ENCODE peak calls at places on chromosomes 3 and 15, in seven cellular contexts. B is stimulated activated CD8-positive, alpha-beta memory T cell treated with anti-CD3 and anti-CD28 coated beads, Interleukin-4, amount 100 ng/mL, for 24 hours; L is ELF-1; Q is mammary epithelial cell; X is skeletal muscle cell; K is lower lobe of right lung; S is fibroblast of lung. C is an unnamed sample.

GRCh38 chr3:52777959-52778805 is 783 bp downstream of the ITIH1 start:
- DNase-seq in B (no peak), L (no peak), X (no peak), S (no peak), K (peak), Q (no peak), C (no peak)

GRCh38 chr3:101690972-101691371 is 4.5 kb upstream of the RPL24 start:
- DNase-seq in X (no peak), B (no peak), L (no peak), Q (no peak), K (no peak), S (no peak), C (no peak)

GRCh38 chr15:45795487-45796069 is 160.7 kb downstream of the SQOR start:
- DNase-seq in S (peak), K (no peak), L (peak), B (no peak), X (no peak), Q (peak), C (no peak)

GRCh38 chr3:56123487-56123886 is 344.8 kb downstream of the ERC2 start:
- DNase-seq in L (peak), Q (no peak), B (no peak), S (no peak), X (no peak), K (no peak), C (no peak)

GRCh38 chr3:6578526-6578925 is 282.4 kb upstream of the GRM7 start:
- DNase-seq in X (no peak), Q (peak), S (no peak), L (no peak), B (no peak), K (no peak), C (no peak)

GRCh38 chr3:108215876-108216275 is 6.3 kb downstream of the IFT57 start:
- DNase-seq in S (peak), B (no peak), X (no peak), L (no peak), Q (no peak), K (no peak), C (no peak)

GRCh38 chr15:90955911-90956310 is 1.2 kb downstream of the RCCD1 start:
- DNase-seq in L (peak), Q (no peak), S (no peak), K (no peak), B (no peak), X (no peak), C (no peak)

GRCh38 chr15:56734013-56734625 is 810 bp upstream of the ZNF280D start:
- DNase-seq in X (no peak), K (no peak), L (peak), S (no peak), B (no peak), Q (peak), C (no peak)

GRCh38 chr3:64216706-64217105 is 8.6 kb downstream of the PRICKLE2 start:
- DNase-seq in B (no peak), L (peak), Q (peak), K (no peak), S (peak), X (no peak), C (no peak)

GRCh38 chr3:131067983-131068382 is 41.3 kb downstream of the NEK11 start:
- DNase-seq in Q (no peak), X (no peak), S (no peak), B (no peak), K (no peak), L (no peak), C (no peak)

GRCh38 chr3:43914269-43914668 is 223.5 kb downstream of the ABHD5 start:
- DNase-seq in K (no peak), B (no peak), S (no peak), X (no peak), L (no peak), Q (no peak), C (no peak)

GRCh38 chr3:66822059-66823009 is 175.8 kb upstream of the KBTBD8 start:
- DNase-seq in L (peak), Q (peak), X (no peak), K (peak), B (peak), S (peak), C (peak)

GRCh38 chr3:124300416-124300815 is 308.5 kb upstream of the ROPN1 start:
- DNase-seq in B (no peak), K (no peak), S (no peak), Q (no peak), L (no peak), X (no peak), C (no peak)

GRCh38 chr15:41933771-41934170 is 38.6 kb downstream of the EHD4 start:
- DNase-seq in L (no peak), S (no peak), Q (peak), K (no peak), B (no peak), X (no peak), C (no peak)

GRCh38 chr15:69591905-69592508 is 139.4 kb downstream of the RPLP1 start:
- DNase-seq in Q (peak), L (no peak), B (no peak), X (no peak), S (no peak), K (no peak), C (no peak)

GRCh38 chr3:13027154-13027553 is 46.1 kb downstream of the IQSEC1 start:
- DNase-seq in S (no peak), X (no peak), Q (no peak), K (peak), L (peak), B (no peak), C (no peak)

GRCh38 chr3:13874891-13875290 is 5.0 kb downstream of the WNT7A start:
- DNase-seq in Q (no peak), X (no peak), L (no peak), K (no peak), S (no peak), B (no peak), C (no peak)

GRCh38 chr3:160564205-160564922 is 1.0 kb downstream of the KPNA4 start:
- DNase-seq in B (no peak), L (peak), S (peak), Q (no peak), K (peak), X (no peak), C (no peak)

GRCh38 chr3:53074366-53074696 is 28.5 kb upstream of the SFMBT1 start:
- DNase-seq in K (no peak), X (no peak), Q (no peak), B (no peak), L (no peak), S (no peak), C (no peak)

GRCh38 chr3:52452570-52453221 is 1.1 kb downstream of the TNNC1 start:
- DNase-seq in Q (no peak), X (no peak), L (no peak), K (no peak), B (no peak), S (no peak), C (no peak)

GRCh38 chr15:42483677-42484076 is 7.3 kb downstream of the ZNF106 start:
- DNase-seq in B (no peak), Q (no peak), L (no peak), S (no peak), X (no peak), K (no peak), C (no peak)

GRCh38 chr3:98343647-98344507 is 9.8 kb upstream of the OR5K4 start:
- DNase-seq in X (no peak), B (no peak), K (no peak), Q (peak), S (peak), L (peak), C (peak)

GRCh38 chr3:194130807-194131589 is 5.0 kb upstream of the HES1 start:
- DNase-seq in Q (peak), S (no peak), B (no peak), L (peak), K (no peak), X (no peak), C (no peak)

GRCh38 chr3:194521514-194522260 is 34.9 kb upstream of the ATP13A3 start:
- DNase-seq in X (peak), Q (peak), B (no peak), S (peak), L (no peak), K (no peak), C (no peak)

GRCh38 chr15:70328137-70329115 is 230.7 kb upstream of the TLE3 start:
- DNase-seq in K (no peak), X (peak), L (no peak), Q (no peak), B (no peak), S (peak), C (no peak)

C was measured in stimulated activated effector memory CD8-positive, alpha-beta T cell treated with anti-CD3 and anti-CD28 coated beads, Interleukin-12 subunit alpha, Interleukin-12 subunit beta, amount 100 ng/mL, for 72 hours.